ENCODE peak calls at places on chromosomes 7 and 10, in nine cellular contexts. One of them, this sample, is unnamed.

GRCh38 chr10:50275650-50276235 is 24.4 kb upstream of the ASAH2 start:
- DNase-seq in NCI-H1930: no peak
- DNase-seq in upper lobe of right lung: no peak
- DNase-seq in WERI-Rb-1: peak; percentile 23
- DNase-seq in small intestine: peak; percentile 71
- DNase-seq in renal cortical epithelial cell: peak; percentile 12
- DNase-seq in ACHN: peak; percentile 28
- DNase-seq in cardiac septum: no peak
- DNase-seq in NCI-H345: peak; percentile 50
- DNase-seq in this sample: no peak

GRCh38 chr7:38463277-38464224 is 167.6 kb downstream of the AMPH start:
- DNase-seq in renal cortical epithelial cell: no peak
- DNase-seq in cardiac septum: no peak
- DNase-seq in ACHN: no peak
- DNase-seq in small intestine: peak; percentile 56
- DNase-seq in upper lobe of right lung: peak; percentile 60
- DNase-seq in NCI-H345: no peak
- DNase-seq in WERI-Rb-1: no peak
- DNase-seq in NCI-H1930: no peak
- DNase-seq in this sample: no peak

GRCh38 chr10:132197271-132198067 is 10.7 kb downstream of the DPYSL4 start:
- DNase-seq in cardiac septum: peak; percentile 51
- DNase-seq in small intestine: no peak
- DNase-seq in ACHN: no peak
- DNase-seq in NCI-H1930: no peak
- DNase-seq in renal cortical epithelial cell: no peak
- DNase-seq in upper lobe of right lung: no peak
- DNase-seq in NCI-H345: no peak
- DNase-seq in WERI-Rb-1: no peak
- DNase-seq in this sample: no peak

GRCh38 chr7:70063796-70064423 is 465.6 kb downstream of the AUTS2 start:
- DNase-seq in NCI-H1930: no peak
- DNase-seq in WERI-Rb-1: peak; percentile 85
- DNase-seq in small intestine: no peak
- DNase-seq in cardiac septum: no peak
- DNase-seq in upper lobe of right lung: no peak
- DNase-seq in renal cortical epithelial cell: no peak
- DNase-seq in ACHN: no peak
- DNase-seq in NCI-H345: no peak
- DNase-seq in this sample: no peak

GRCh38 chr10:89470628-89471027 is 56.3 kb downstream of the IFIT5 start:
- DNase-seq in renal cortical epithelial cell: peak; percentile 64
- DNase-seq in small intestine: peak; percentile 15
- DNase-seq in upper lobe of right lung: no peak
- DNase-seq in cardiac septum: no peak
- DNase-seq in NCI-H345: no peak
- DNase-seq in ACHN: peak; percentile 52
- DNase-seq in NCI-H1930: no peak
- DNase-seq in WERI-Rb-1: no peak
- DNase-seq in this sample: no peak

GRCh38 chr10:88949912-88950664 is 2.5 kb downstream of the ACTA2 start:
- DNase-seq in renal cortical epithelial cell: peak; percentile 19
- DNase-seq in upper lobe of right lung: no peak
- DNase-seq in NCI-H1930: no peak
- DNase-seq in cardiac septum: no peak
- DNase-seq in small intestine: no peak
- DNase-seq in NCI-H345: no peak
- DNase-seq in WERI-Rb-1: no peak
- DNase-seq in ACHN: no peak
- DNase-seq in this sample: no peak

GRCh38 chr10:12782537-12782936 is 219.0 kb downstream of the CCDC3 start:
- DNase-seq in renal cortical epithelial cell: no peak
- DNase-seq in NCI-H345: no peak
- DNase-seq in cardiac septum: no peak
- DNase-seq in upper lobe of right lung: no peak
- DNase-seq in WERI-Rb-1: peak; percentile 28
- DNase-seq in ACHN: peak; percentile 38
- DNase-seq in NCI-H1930: no peak
- DNase-seq in small intestine: peak; percentile 32
- DNase-seq in this sample: no peak

GRCh38 chr10:107814865-107815487 is 650.5 kb upstream of the SORCS1 start:
- DNase-seq in cardiac septum: no peak
- DNase-seq in renal cortical epithelial cell: peak; percentile 67
- DNase-seq in NCI-H1930: peak; percentile 16
- DNase-seq in ACHN: peak; percentile 68
- DNase-seq in WERI-Rb-1: peak; percentile 86
- DNase-seq in upper lobe of right lung: no peak
- DNase-seq in small intestine: peak; percentile 71
- DNase-seq in NCI-H345: no peak
- DNase-seq in this sample: peak; percentile 44

GRCh38 chr7:150390206-150390605 is 11.1 kb downstream of the ZNF775 start:
- DNase-seq in cardiac septum: no peak
- DNase-seq in renal cortical epithelial cell: no peak
- DNase-seq in WERI-Rb-1: no peak
- DNase-seq in small intestine: no peak
- DNase-seq in ACHN: no peak
- DNase-seq in NCI-H1930: no peak
- DNase-seq in NCI-H345: no peak
- DNase-seq in upper lobe of right lung: no peak
- DNase-seq in this sample: no peak

GRCh38 chr7:110804501-110804900 is 286.4 kb upstream of the LRRN3 start:
- DNase-seq in ACHN: no peak
- DNase-seq in small intestine: no peak
- DNase-seq in WERI-Rb-1: no peak
- DNase-seq in upper lobe of right lung: no peak
- DNase-seq in NCI-H1930: no peak
- DNase-seq in NCI-H345: no peak
- DNase-seq in renal cortical epithelial cell: no peak
- DNase-seq in cardiac septum: no peak
- DNase-seq in this sample: no peak

GRCh38 chr7:154996756-154997155 is 6.2 kb downstream of the PAXIP1 start:
- DNase-seq in cardiac septum: no peak
- DNase-seq in upper lobe of right lung: no peak
- DNase-seq in WERI-Rb-1: no peak
- DNase-seq in NCI-H1930: no peak
- DNase-seq in small intestine: no peak
- DNase-seq in renal cortical epithelial cell: no peak
- DNase-seq in NCI-H345: no peak
- DNase-seq in ACHN: no peak
- DNase-seq in this sample: no peak

GRCh38 chr7:102433319-102434038 is at the start of gene ORAI2:
- DNase-seq in upper lobe of right lung: peak; percentile 91
- DNase-seq in NCI-H1930: peak; percentile 76
- DNase-seq in WERI-Rb-1: peak; percentile 85
- DNase-seq in renal cortical epithelial cell: no peak
- DNase-seq in cardiac septum: peak; percentile 95
- DNase-seq in NCI-H345: peak; percentile 79
- DNase-seq in small intestine: peak; percentile 44
- DNase-seq in ACHN: peak; percentile 87
- DNase-seq in this sample: no peak

GRCh38 chr10:30788307-30788706 is 158.8 kb upstream of the LYZL2 start:
- DNase-seq in small intestine: no peak
- DNase-seq in WERI-Rb-1: no peak
- DNase-seq in cardiac septum: no peak
- DNase-seq in renal cortical epithelial cell: no peak
- DNase-seq in ACHN: no peak
- DNase-seq in upper lobe of right lung: no peak
- DNase-seq in NCI-H1930: no peak
- DNase-seq in NCI-H345: no peak
- DNase-seq in this sample: no peak

GRCh38 chr10:74947781-74948401 is 121.5 kb downstream of the KAT6B start:
- DNase-seq in ACHN: no peak
- DNase-seq in NCI-H345: peak; percentile 63
- DNase-seq in NCI-H1930: no peak
- DNase-seq in upper lobe of right lung: no peak
- DNase-seq in WERI-Rb-1: peak; percentile 42
- DNase-seq in cardiac septum: no peak
- DNase-seq in small intestine: peak; percentile 72
- DNase-seq in renal cortical epithelial cell: peak; percentile 64
- DNase-seq in this sample: no peak

GRCh38 chr7:22356855-22357310 is at the start of gene RAPGEF5:
- DNase-seq in NCI-H345: peak; percentile 73
- DNase-seq in ACHN: peak; percentile 74
- DNase-seq in NCI-H1930: peak; percentile 57
- DNase-seq in cardiac septum: no peak
- DNase-seq in WERI-Rb-1: peak; percentile 52
- DNase-seq in renal cortical epithelial cell: no peak
- DNase-seq in upper lobe of right lung: peak; percentile 81
- DNase-seq in small intestine: peak; percentile 75
- DNase-seq in this sample: no peak

GRCh38 chr10:3568983-3569382 is 216.0 kb downstream of the KLF6 start:
- DNase-seq in NCI-H345: peak; percentile 44
- DNase-seq in NCI-H1930: no peak
- DNase-seq in cardiac septum: no peak
- DNase-seq in ACHN: no peak
- DNase-seq in upper lobe of right lung: no peak
- DNase-seq in WERI-Rb-1: no peak
- DNase-seq in small intestine: no peak
- DNase-seq in renal cortical epithelial cell: no peak
- DNase-seq in this sample: no peak

GRCh38 chr7:18958627-18959026 is 158.8 kb downstream of the TWIST1 start:
- DNase-seq in cardiac septum: no peak
- DNase-seq in small intestine: no peak
- DNase-seq in upper lobe of right lung: no peak
- DNase-seq in ACHN: no peak
- DNase-seq in renal cortical epithelial cell: peak; percentile 12
- DNase-seq in WERI-Rb-1: no peak
- DNase-seq in NCI-H1930: no peak
- DNase-seq in NCI-H345: no peak
- DNase-seq in this sample: no peak

GRCh38 chr7:99579956-99580777 is 17.9 kb upstream of the TMEM225B start:
- DNase-seq in cardiac septum: no peak
- DNase-seq in NCI-H1930: peak; percentile 84
- DNase-seq in ACHN: peak; percentile 30
- DNase-seq in upper lobe of right lung: peak; percentile 71
- DNase-seq in small intestine: peak; percentile 36
- DNase-seq in renal cortical epithelial cell: peak; percentile 30
- DNase-seq in NCI-H345: peak; percentile 58
- DNase-seq in WERI-Rb-1: peak; percentile 70
- DNase-seq in this sample: no peak

GRCh38 chr10:11353229-11353896 is 258.1 kb downstream of the USP6NL start:
- DNase-seq in NCI-H345: no peak
- DNase-seq in cardiac septum: no peak
- DNase-seq in NCI-H1930: no peak
- DNase-seq in small intestine: no peak
- DNase-seq in ACHN: no peak
- DNase-seq in WERI-Rb-1: no peak
- DNase-seq in renal cortical epithelial cell: no peak
- DNase-seq in upper lobe of right lung: no peak
- DNase-seq in this sample: no peak

GRCh38 chr10:34475222-34475621 is 339.9 kb downstream of the PARD3 start:
- DNase-seq in NCI-H345: no peak
- DNase-seq in upper lobe of right lung: no peak
- DNase-seq in NCI-H1930: no peak
- DNase-seq in cardiac septum: no peak
- DNase-seq in small intestine: no peak
- DNase-seq in ACHN: no peak
- DNase-seq in WERI-Rb-1: no peak
- DNase-seq in renal cortical epithelial cell: no peak
- DNase-seq in this sample: no peak

GRCh38 chr7:116324582-116324981 is 114.2 kb downstream of the TES start:
- DNase-seq in WERI-Rb-1: no peak
- DNase-seq in renal cortical epithelial cell: no peak
- DNase-seq in NCI-H1930: no peak
- DNase-seq in upper lobe of right lung: no peak
- DNase-seq in NCI-H345: no peak
- DNase-seq in small intestine: no peak
- DNase-seq in cardiac septum: no peak
- DNase-seq in ACHN: no peak
- DNase-seq in this sample: no peak

GRCh38 chr7:25633420-25633819 is 405.1 kb upstream of the NPVF start:
- DNase-seq in NCI-H345: no peak
- DNase-seq in ACHN: no peak
- DNase-seq in renal cortical epithelial cell: no peak
- DNase-seq in upper lobe of right lung: no peak
- DNase-seq in small intestine: no peak
- DNase-seq in WERI-Rb-1: no peak
- DNase-seq in cardiac septum: no peak
- DNase-seq in NCI-H1930: no peak
- DNase-seq in this sample: no peak

GRCh38 chr7:80623465-80624252 is 14.8 kb upstream of the CD36 start:
- DNase-seq in WERI-Rb-1: no peak
- DNase-seq in cardiac septum: no peak
- DNase-seq in NCI-H1930: no peak
- DNase-seq in small intestine: no peak
- DNase-seq in renal cortical epithelial cell: no peak
- DNase-seq in upper lobe of right lung: no peak
- DNase-seq in NCI-H345: no peak
- DNase-seq in ACHN: no peak
- DNase-seq in this sample: no peak

GRCh38 chr10:88205842-88206446 is 342.5 kb downstream of the PTEN start:
- DNase-seq in NCI-H345: no peak
- DNase-seq in upper lobe of right lung: no peak
- DNase-seq in ACHN: no peak
- DNase-seq in renal cortical epithelial cell: peak; percentile 64
- DNase-seq in cardiac septum: no peak
- DNase-seq in NCI-H1930: no peak
- DNase-seq in WERI-Rb-1: no peak
- DNase-seq in small intestine: no peak
- DNase-seq in this sample: peak; percentile 19

GRCh38 chr10:95121904-95122303 is 52.6 kb upstream of the CYP2C8 start:
- DNase-seq in cardiac septum: no peak
- DNase-seq in ACHN: no peak
- DNase-seq in NCI-H345: peak; percentile 22
- DNase-seq in WERI-Rb-1: no peak
- DNase-seq in renal cortical epithelial cell: peak; percentile 19
- DNase-seq in NCI-H1930: no peak
- DNase-seq in small intestine: peak; percentile 45
- DNase-seq in upper lobe of right lung: no peak
- DNase-seq in this sample: no peak

GRCh38 chr7:88184848-88185304 is 35.0 kb downstream of the SRI start:
- DNase-seq in ACHN: no peak
- DNase-seq in cardiac septum: no peak
- DNase-seq in small intestine: no peak
- DNase-seq in upper lobe of right lung: no peak
- DNase-seq in NCI-H345: no peak
- DNase-seq in NCI-H1930: no peak
- DNase-seq in renal cortical epithelial cell: peak; percentile 35
- DNase-seq in WERI-Rb-1: no peak
- DNase-seq in this sample: no peak

This sample was measured in epithelial cell of proximal tubule.